ENCODE peak calls at places on chromosomes 12 and 14, in six cellular contexts. U is mesothelial cell of epicardium, G is tibial nerve, J is breast epithelium, V is Calu3, H is transverse colon. W is an unnamed sample.

GRCh38 chr12:10721654-10722501 is 1.2 kb downstream of the YBX3 start:
- DNase-seq in U (peak; percentile 67), G (peak; percentile 99), J (peak; percentile 97), V (peak; percentile 88), H (peak; percentile 88), W (peak; percentile 57)

GRCh38 chr12:101909646-101910045 is 32.3 kb downstream of the DRAM1 start:
- DNase-seq in U (no peak), G (no peak), J (no peak), V (no peak), H (no peak), W (no peak)

GRCh38 chr12:110641512-110641911 is 27.6 kb downstream of the TCTN1 start:
- DNase-seq in U (no peak), G (no peak), J (no peak), V (no peak), H (no peak), W (no peak)

GRCh38 chr14:92702441-92702918 is 45.9 kb downstream of the LGMN start:
- DNase-seq in U (no peak), G (no peak), J (no peak), V (no peak), H (no peak), W (no peak)

GRCh38 chr12:111277570-111277969 is 91.3 kb downstream of the PHETA1 start:
- DNase-seq in U (no peak), G (no peak), J (no peak), V (no peak), H (no peak), W (no peak)

GRCh38 chr14:69708586-69709169 is 58.3 kb upstream of the SRSF5 start:
- DNase-seq in U (no peak), G (no peak), J (no peak), V (peak; percentile 50), H (peak; percentile 29), W (no peak)

GRCh38 chr12:3315201-3315661 is 175.8 kb upstream of the PRMT8 start:
- DNase-seq in U (no peak), G (peak; percentile 68), J (peak; percentile 87), V (peak; percentile 69), H (peak; percentile 26), W (no peak)

GRCh38 chr14:105537580-105538474 is 11.4 kb downstream of the TMEM121 start:
- DNase-seq in U (no peak), G (peak; percentile 36), J (no peak), V (peak; percentile 81), H (peak; percentile 62), W (peak; percentile 90)

GRCh38 chr12:70418101-70418500 is 52.0 kb downstream of the KCNMB4 start:
- DNase-seq in U (no peak), G (no peak), J (no peak), V (no peak), H (no peak), W (no peak)

GRCh38 chr12:1913377-1914115 is 4.9 kb downstream of the CACNA2D4 start:
- DNase-seq in U (no peak), G (peak; percentile 2), J (peak; percentile 13), V (no peak), H (no peak), W (peak; percentile 9)

GRCh38 chr12:19778111-19778688 is 338.9 kb downstream of the AEBP2 start:
- DNase-seq in U (no peak), G (no peak), J (no peak), V (no peak), H (no peak), W (no peak)

GRCh38 chr14:49982522-49982951 is 89.7 kb downstream of the ARF6 start:
- DNase-seq in U (no peak), G (no peak), J (no peak), V (no peak), H (no peak), W (no peak)

GRCh38 chr12:57154076-57154475 is 6.7 kb upstream of the LRP1-AS start:
- DNase-seq in U (no peak), G (no peak), J (no peak), V (no peak), H (no peak), W (no peak)

GRCh38 chr12:21551811-21552469 is 25.8 kb downstream of the SPX start:
- DNase-seq in U (no peak), G (no peak), J (no peak), V (no peak), H (no peak), W (no peak)

GRCh38 chr12:49527361-49528130 is 11.3 kb upstream of the KCNH3 start:
- DNase-seq in U (no peak), G (no peak), J (no peak), V (no peak), H (no peak), W (no peak)

GRCh38 chr12:93173178-93173957 is 204.4 kb upstream of the NUDT4 start:
- DNase-seq in U (no peak), G (no peak), J (no peak), V (no peak), H (no peak), W (no peak)

GRCh38 chr12:54390668-54391551 is 6.4 kb upstream of the ZNF385A start:
- DNase-seq in U (peak; percentile 57), G (no peak), J (peak; percentile 71), V (peak; percentile 69), H (peak; percentile 69), W (peak; percentile 91)

GRCh38 chr14:89221109-89221508 is 195.9 kb downstream of the FOXN3 start:
- DNase-seq in U (no peak), G (no peak), J (no peak), V (no peak), H (no peak), W (no peak)

GRCh38 chr14:103502877-103503276 is 19.8 kb downstream of the CKB start:
- DNase-seq in U (no peak), G (no peak), J (no peak), V (no peak), H (no peak), W (no peak)

GRCh38 chr12:125286005-125286727 is 220.9 kb downstream of the AACS start:
- DNase-seq in U (no peak), G (no peak), J (no peak), V (no peak), H (no peak), W (no peak)

GRCh38 chr14:100622708-100623485 is 35.7 kb upstream of the BEGAIN start:
- DNase-seq in U (no peak), G (no peak), J (no peak), V (no peak), H (peak; percentile 11), W (no peak)

GRCh38 chr12:54701940-54702592 is 53.9 kb upstream of the DCD start:
- DNase-seq in U (no peak), G (peak; percentile 40), J (no peak), V (peak; percentile 25), H (no peak), W (peak; percentile 42)

GRCh38 chr14:51185180-51185579 is 54.9 kb upstream of the TMX1 start:
- DNase-seq in U (no peak), G (no peak), J (no peak), V (no peak), H (no peak), W (no peak)

GRCh38 chr12:2297004-2297403 is 244.2 kb downstream of the CACNA1C start:
- DNase-seq in U (no peak), G (no peak), J (no peak), V (no peak), H (no peak), W (no peak)

GRCh38 chr12:112188130-112188830 is 62.9 kb downstream of the TRAFD1 start:
- DNase-seq in U (no peak), G (no peak), J (no peak), V (no peak), H (no peak), W (no peak)

GRCh38 chr12:123780956-123781355 is 18.9 kb downstream of the DNAH10 start:
- DNase-seq in U (no peak), G (no peak), J (no peak), V (no peak), H (no peak), W (no peak)

GRCh38 chr14:89312937-89313336 is 104.1 kb downstream of the FOXN3 start:
- DNase-seq in U (no peak), G (no peak), J (no peak), V (no peak), H (no peak), W (no peak)

GRCh38 chr14:23627961-23628360 is 8.2 kb upstream of the DHRS2 start:
- DNase-seq in U (no peak), G (no peak), J (no peak), V (no peak), H (no peak), W (no peak)

GRCh38 chr12:100146252-100146651 is 3.6 kb upstream of the BLTP3B start:
- DNase-seq in U (no peak), G (no peak), J (no peak), V (no peak), H (no peak), W (no peak)

DNA sequence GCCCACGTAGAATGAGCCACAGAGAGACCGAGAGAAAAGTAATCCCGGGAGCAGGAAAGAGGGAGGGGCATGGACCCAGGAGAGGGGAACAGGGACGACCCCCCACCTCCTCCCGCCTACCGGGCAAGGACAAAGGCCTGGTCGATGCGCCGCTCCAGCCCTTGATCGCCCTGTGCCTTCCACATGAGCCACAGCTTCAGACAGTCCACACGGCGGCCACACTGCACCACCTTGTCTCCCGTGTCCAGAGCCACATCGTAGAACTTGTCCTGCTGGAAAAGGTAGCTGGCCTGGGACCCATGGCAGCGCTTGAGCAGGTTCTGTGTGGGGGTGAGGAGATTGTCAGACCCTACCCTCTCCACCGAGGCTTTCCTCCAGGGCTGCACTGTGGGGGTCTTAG is 20.5 kb upstream of the ZNF740 start:
- DNase-seq in U (no peak), G (no peak), J (no peak), V (no peak), H (no peak), W (no peak)
- TF ChIP-seq CTCF in U (no peak), G (no peak), J (no peak), V (no peak), H (no peak), W (no peak)

GRCh38 chr14:26730929-26731618 is 133.2 kb upstream of the NOVA1 start:
- DNase-seq in U (no peak), G (no peak), J (no peak), V (no peak), H (no peak), W (no peak)
- TF ChIP-seq CTCF in U (peak; percentile 26), G (no peak), J (no peak), V (no peak), H (peak; percentile 27), W (no peak)

DNA sequence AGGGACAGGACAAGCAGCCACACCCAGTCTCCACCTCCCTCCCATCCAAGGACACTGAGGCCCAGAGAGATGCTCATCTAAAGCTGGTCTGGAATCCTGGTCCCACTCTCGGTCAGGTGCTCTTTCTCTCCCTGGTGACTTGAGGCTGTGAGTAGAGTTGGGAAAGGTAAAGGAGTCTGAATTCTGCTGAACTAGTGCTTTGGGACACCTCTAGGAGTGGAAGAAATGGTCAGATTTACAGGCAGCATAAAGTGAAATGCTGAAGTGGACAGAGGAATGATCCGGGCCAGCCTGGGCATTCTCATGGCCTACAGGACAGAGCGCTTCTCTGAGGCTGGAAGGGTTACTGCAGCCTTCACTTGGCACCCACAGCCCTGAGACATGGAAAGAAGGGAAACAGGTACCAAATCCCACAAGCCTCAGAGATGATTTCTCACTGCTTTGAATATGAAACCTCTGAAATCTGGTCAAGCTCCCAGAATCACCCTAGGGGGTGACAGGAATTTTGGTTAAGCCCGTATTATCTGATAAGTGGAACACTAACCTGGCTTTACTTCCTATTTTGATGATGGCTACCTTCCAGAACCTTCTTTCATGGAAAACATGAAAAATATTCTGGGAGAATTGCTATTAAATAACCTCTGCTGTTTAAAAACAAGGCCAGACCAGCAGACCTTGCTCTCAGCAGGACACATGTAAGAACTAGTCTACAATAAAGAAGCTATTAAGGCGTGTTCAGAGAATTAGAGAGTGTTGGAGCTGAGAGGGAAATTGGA is 281.7 kb downstream of the ZFP36L1 start:
- DNase-seq in U (no peak), G (peak; percentile 31), J (no peak), V (no peak), H (no peak), W (no peak)
- TF ChIP-seq CTCF in U (no peak), G (no peak), J (no peak), V (no peak), H (no peak), W (no peak)

GRCh38 chr12:131672941-131673330 is 38.0 kb upstream of the SFSWAP start:
- DNase-seq in U (no peak), G (no peak), J (no peak), V (no peak), H (no peak), W (no peak)
- TF ChIP-seq CTCF in U (no peak), G (no peak), J (no peak), V (no peak), H (no peak), W (no peak)